ENCODE peak calls at places on chromosome X, in four cellular contexts. F, O, P and D are unnamed samples.

GRCh38 chrX:39875834-39876625 is 221.7 kb downstream of the BCOR start:
- DNase-seq in P (no peak), O (no peak), F (no peak), D (no peak)

GRCh38 chrX:8820910-8821527 is 19.8 kb upstream of the FAM9A start:
- DNase-seq in O (peak), F (no peak), P (no peak), D (no peak)

GRCh38 chrX:144219035-144219434 is 335.2 kb downstream of the UBE2NL start:
- DNase-seq in P (no peak), O (no peak), F (no peak), D (no peak)

GRCh38 chrX:56572975-56573374 is 9.5 kb downstream of the UBQLN2 start:
- DNase-seq in P (no peak), F (no peak), O (no peak), D (no peak)

GRCh38 chrX:37425370-37425769 is 76.2 kb downstream of the PRRG1 start:
- DNase-seq in P (no peak), O (no peak), F (no peak), D (no peak)

GRCh38 chrX:143017272-143017671 is 8.5 kb upstream of the SPANXN4 start:
- DNase-seq in O (no peak), F (no peak), P (peak), D (no peak)

GRCh38 chrX:48492293-48492910 is 16.4 kb upstream of the PORCN start:
- DNase-seq in O (no peak), P (no peak), F (no peak), D (no peak)

GRCh38 chrX:107979534-107979933 is 2.6 kb downstream of the TEX13B start:
- DNase-seq in O (no peak), P (no peak), F (no peak), D (no peak)

GRCh38 chrX:18938710-18939109 is 45.2 kb downstream of the PHKA2 start:
- DNase-seq in F (peak), O (peak), P (no peak), D (no peak)

GRCh38 chrX:38654302-38654701 is 93.0 kb downstream of the TSPAN7 start:
- DNase-seq in P (no peak), O (peak), F (no peak), D (no peak)

GRCh38 chrX:9542106-9542764 is 77.4 kb downstream of the TBL1X start:
- DNase-seq in O (no peak), P (no peak), F (no peak), D (no peak)

GRCh38 chrX:70257599-70258288 is 2.3 kb downstream of the P2RY4 start:
- DNase-seq in O (no peak), F (no peak), P (no peak), D (no peak)

GRCh38 chrX:153317996-153318722 is 3.4 kb downstream of the PNMA6F start:
- DNase-seq in O (no peak), F (no peak), P (no peak), D (no peak)

GRCh38 chrX:96147645-96148044 is 537.0 kb upstream of the DIAPH2 start:
- DNase-seq in F (no peak), O (peak), P (no peak), D (no peak)

GRCh38 chrX:29634516-29634915 is 580.8 kb upstream of the MAGEB2 start:
- DNase-seq in P (no peak), F (no peak), O (no peak), D (no peak)

GRCh38 chrX:130085551-130085986 is 24.7 kb downstream of the ELF4 start:
- DNase-seq in F (no peak), P (no peak), O (no peak), D (no peak)

GRCh38 chrX:99938464-99938863 is 471.6 kb downstream of the PCDH19 start:
- DNase-seq in P (no peak), F (no peak), O (no peak), D (no peak)

GRCh38 chrX:18133605-18134004 is 87.1 kb downstream of the BEND2 start:
- DNase-seq in P (no peak), F (no peak), O (no peak), D (no peak)

GRCh38 chrX:39850209-39850608 is 247.5 kb downstream of the BCOR start:
- DNase-seq in P (no peak), O (no peak), F (no peak), D (no peak)

GRCh38 chrX:100659431-100660137 is 15.6 kb downstream of the SRPX2 start:
- DNase-seq in P (no peak), F (no peak), O (peak), D (no peak)

GRCh38 chrX:3638280-3638873 is 75.1 kb downstream of the PRKX start:
- DNase-seq in F (no peak), O (peak), P (no peak), D (no peak)

GRCh38 chrX:110081320-110081719 is 78.4 kb downstream of the TMEM164 start:
- DNase-seq in P (no peak), F (no peak), O (no peak), D (no peak)

DNA sequence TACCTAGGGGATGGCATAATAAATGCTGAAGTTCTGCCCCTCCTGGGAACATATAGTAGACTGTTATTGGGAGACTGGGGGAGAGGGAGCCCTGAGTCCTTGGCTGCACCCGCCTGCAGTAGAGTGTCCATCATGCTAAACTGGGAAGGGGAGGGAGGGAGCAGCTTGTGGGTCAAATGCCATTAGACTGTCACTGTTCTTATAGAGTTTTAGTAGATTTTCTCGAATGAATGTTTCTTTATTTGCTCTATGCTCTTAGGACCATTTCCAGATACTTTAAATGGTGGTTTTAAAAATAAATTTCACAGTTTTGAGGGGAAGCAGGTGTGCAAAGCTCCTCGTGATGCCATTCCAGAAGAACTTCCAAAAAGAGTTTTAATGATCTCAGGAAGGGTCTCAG is 111.6 kb upstream of the USP9X start:
- DNase-seq in P (no peak), O (no peak), F (no peak), D (no peak)
- H3K4me3 ChIP-seq in P (no peak), O (no peak), F (no peak), D (no peak)

DNA sequence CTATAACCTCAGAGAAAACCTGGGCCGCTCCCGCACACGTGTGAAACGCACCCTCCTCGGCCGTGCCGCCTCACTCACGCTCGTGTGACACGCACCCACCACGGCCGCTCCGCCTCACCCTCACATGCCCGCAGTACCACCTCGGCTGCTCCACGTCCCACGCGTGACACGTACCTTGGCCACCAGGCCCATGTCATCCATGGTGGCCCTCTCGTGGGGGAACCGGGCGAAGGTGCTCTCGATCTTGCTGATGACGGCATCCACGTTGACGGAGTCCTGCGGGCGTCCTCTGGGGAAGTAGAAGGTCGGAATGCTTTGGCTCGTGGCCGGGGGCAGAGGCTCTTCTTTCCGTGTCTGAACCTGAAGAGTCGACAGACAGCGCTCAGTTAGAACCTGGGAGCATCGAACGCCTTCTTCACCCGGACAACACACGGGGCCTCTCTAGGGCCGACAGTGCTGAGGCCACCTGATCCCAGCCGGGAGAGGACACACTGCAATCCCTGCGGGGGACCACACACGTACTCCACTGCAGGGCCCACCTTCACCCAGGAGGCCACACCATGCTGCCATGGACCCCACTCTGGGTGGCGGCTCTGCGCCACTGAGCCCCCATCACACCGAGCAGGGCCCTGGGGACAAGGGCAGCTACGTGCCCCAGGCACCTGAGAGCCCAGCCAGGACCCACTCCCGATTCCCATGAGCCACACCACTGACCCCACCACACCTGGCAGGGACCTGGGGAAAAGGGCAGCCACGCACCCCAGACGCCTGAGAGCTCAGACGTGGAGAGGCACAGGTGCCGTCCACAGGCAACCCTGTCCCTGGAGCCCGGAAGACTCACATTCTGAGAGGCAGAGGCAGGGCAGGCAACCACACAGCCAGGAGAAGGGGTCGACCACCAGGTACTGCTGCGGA is 25.2 kb downstream of the PPP2R3B start:
- DNase-seq in O (no peak), F (no peak), P (no peak), D (no peak)
- TF ChIP-seq CTCF in O (no peak), F (no peak), P (no peak), D (no peak)

GRCh38 chrX:132411310-132411977 is 77.4 kb downstream of the MBNL3 start:
- DNase-seq in O (no peak), F (no peak), P (no peak), D (no peak)

GRCh38 chrX:132409780-132410556 is 78.9 kb downstream of the MBNL3 start:
- DNase-seq in O (no peak), P (no peak), F (no peak), D (no peak)

GRCh38 chrX:132413459-132413858 is 75.4 kb downstream of the MBNL3 start:
- DNase-seq in F (no peak), P (no peak), O (no peak), D (no peak)

GRCh38 chrX:132414404-132414803 is 74.4 kb downstream of the MBNL3 start:
- DNase-seq in F (no peak), O (no peak), P (no peak), D (no peak)

GRCh38 chrX:132412208-132412607 is 76.6 kb downstream of the MBNL3 start:
- DNase-seq in F (no peak), P (no peak), O (no peak), D (no peak)
- H3K4me3 ChIP-seq in F (no peak), P (no peak), O (no peak), D (no peak)

DNA sequence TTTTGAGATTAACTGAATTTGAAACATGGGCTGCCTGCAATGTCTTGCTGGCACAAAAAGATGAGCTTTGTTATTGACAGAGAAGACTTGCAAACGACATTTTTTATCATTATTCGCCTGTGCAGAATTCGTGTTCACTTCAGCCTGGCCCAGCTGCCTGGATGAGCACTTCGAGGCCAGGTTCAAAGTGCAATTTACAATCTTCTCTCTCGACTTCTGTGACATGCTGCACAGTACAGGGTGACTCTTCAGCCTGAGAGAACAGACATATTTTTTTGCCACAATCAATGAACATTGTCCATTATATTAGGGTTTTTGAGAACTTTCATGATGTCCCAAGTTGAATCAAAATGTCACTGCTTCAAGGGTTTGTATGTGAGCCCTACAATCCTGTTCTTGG is 616.5 kb downstream of the SMARCA1 start:
- DNase-seq in P (no peak), O (no peak), F (no peak), D (no peak)
- TF ChIP-seq CTCF in P (no peak), O (no peak), F (no peak), D (no peak)